ENCODE peak calls at places on chromosomes 4 and X, in six cellular contexts. A, J, E, O, T and F are unnamed samples.

GRCh38 chr4:133600008-133600407 is 450.9 kb downstream of the PCDH10 start:
- DNase-seq in A (no peak), J (no peak), E (no peak), O (no peak), T (no peak), F (no peak)

GRCh38 chrX:66915893-66916292 is 277.0 kb upstream of the EDA2R start:
- DNase-seq in A (no peak), J (no peak), E (peak; percentile 12), O (no peak), T (no peak), F (no peak)

GRCh38 chr4:85807247-85807915 is 332.4 kb downstream of the ARHGAP24 start:
- DNase-seq in A (no peak), J (no peak), E (no peak), O (no peak), T (peak; percentile 41), F (no peak)

GRCh38 chr4:99564921-99565320 is 1.1 kb upstream of the TRMT10A start:
- DNase-seq in A (no peak), J (no peak), E (no peak), O (no peak), T (no peak), F (no peak)

GRCh38 chrX:19867938-19868337 is 19.5 kb downstream of the SH3KBP1 start:
- DNase-seq in A (no peak), J (no peak), E (no peak), O (no peak), T (no peak), F (no peak)

GRCh38 chr4:66750273-66750672 is 795.0 kb downstream of the CENPC start:
- DNase-seq in A (no peak), J (no peak), E (peak; percentile 8), O (no peak), T (no peak), F (no peak)

GRCh38 chr4:139219450-139220055 is 42.5 kb upstream of the ELF2 start:
- DNase-seq in A (no peak), J (no peak), E (no peak), O (no peak), T (no peak), F (no peak)

GRCh38 chr4:118969359-118969758 is 80.7 kb downstream of the SYNPO2 start:
- DNase-seq in A (peak; percentile 15), J (no peak), E (peak; percentile 56), O (peak; percentile 82), T (peak; percentile 21), F (peak; percentile 37)

GRCh38 chrX:134426285-134426684 is 33.7 kb upstream of the HPRT1 start:
- DNase-seq in A (no peak), J (no peak), E (no peak), O (no peak), T (no peak), F (no peak)

GRCh38 chr4:186651624-186652023 is 72.0 kb downstream of the FAT1 start:
- DNase-seq in A (no peak), J (no peak), E (peak; percentile 33), O (no peak), T (peak; percentile 54), F (no peak)

GRCh38 chr4:141019772-141020171 is 113.5 kb downstream of the RNF150 start:
- DNase-seq in A (no peak), J (no peak), E (no peak), O (no peak), T (no peak), F (no peak)

GRCh38 chr4:174317531-174317930 is 33.8 kb downstream of the CEP44 start:
- DNase-seq in A (no peak), J (no peak), E (no peak), O (peak; percentile 23), T (no peak), F (no peak)

GRCh38 chr4:39429476-39430310 is 23.0 kb downstream of the KLB start:
- DNase-seq in A (no peak), J (no peak), E (no peak), O (no peak), T (no peak), F (no peak)

GRCh38 chrX:66110112-66110511 is 53.9 kb upstream of the HEPH start:
- DNase-seq in A (no peak), J (no peak), E (peak; percentile 53), O (peak; percentile 8), T (no peak), F (peak; percentile 8)

GRCh38 chr4:52408471-52408870 is 250.6 kb downstream of the USP46 start:
- DNase-seq in A (no peak), J (no peak), E (no peak), O (no peak), T (no peak), F (no peak)

GRCh38 chrX:55450259-55450658 is 1.7 kb upstream of the MAGEH1 start:
- DNase-seq in A (no peak), J (no peak), E (peak; percentile 23), O (peak; percentile 12), T (no peak), F (peak; percentile 10)

GRCh38 chrX:34891391-34891790 is 51.2 kb upstream of the FAM47B start:
- DNase-seq in A (no peak), J (no peak), E (no peak), O (no peak), T (no peak), F (no peak)

GRCh38 chr4:107757860-107758476 is 37.9 kb upstream of the PAPSS1 start:
- DNase-seq in A (no peak), J (no peak), E (peak; percentile 63), O (peak; percentile 44), T (no peak), F (no peak)

GRCh38 chrX:73455171-73455570 is 8.3 kb downstream of the CDX4 start:
- DNase-seq in A (no peak), J (no peak), E (no peak), O (no peak), T (no peak), F (no peak)
- H3K27me3 ChIP-seq in A (no peaks in the 10 kb centered on the region), J (peaks cover under 1% of the 10 kb centered on the region), E (peaks cover 73% of the 10 kb centered on the region), O (peaks cover 3% of the 10 kb centered on the region), T (no peaks in the 10 kb centered on the region), F (peaks cover 19% of the 10 kb centered on the region)

DNA sequence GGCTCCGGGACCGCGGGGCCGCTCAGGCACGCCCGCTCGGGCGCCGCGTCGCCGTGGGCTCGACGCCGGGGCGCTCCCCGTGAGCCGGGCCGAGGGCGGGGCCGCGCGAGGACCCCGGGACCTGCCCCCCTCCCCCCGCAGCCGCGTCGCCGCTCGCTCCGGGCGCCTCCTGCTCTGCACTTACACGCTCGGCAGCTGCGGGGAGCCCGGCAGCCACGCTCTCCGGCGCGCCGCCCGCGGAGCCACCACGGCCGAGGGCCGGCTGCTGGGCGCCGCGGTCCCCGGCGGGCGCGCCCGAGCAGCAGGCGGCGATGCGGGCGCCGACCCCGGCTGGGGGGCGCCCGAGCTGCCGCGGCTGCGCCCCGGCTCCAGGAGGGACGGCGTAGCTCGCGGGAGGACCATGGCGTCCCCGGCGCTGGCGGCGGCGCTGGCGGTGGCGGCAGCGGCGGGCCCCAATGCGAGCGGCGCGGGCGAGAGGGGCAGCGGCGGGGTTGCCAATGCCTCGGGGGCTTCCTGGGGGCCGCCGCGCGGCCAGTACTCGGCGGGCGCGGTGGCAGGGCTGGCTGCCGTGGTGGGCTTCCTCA is at the start of gene ADRA2C:
- DNase-seq in A (no peak), J (no peak), E (peak; percentile 51), O (no peak), T (peak; percentile 25), F (peak; percentile 89)
- H3K27me3 ChIP-seq in A (peaks cover 21% of the 10 kb centered on the region), J (peaks cover 56% of the 10 kb centered on the region), E (peaks cover 34% of the 10 kb centered on the region), O (peaks cover 60% of the 10 kb centered on the region), T (peaks cover 54% of the 10 kb centered on the region), F (peaks cover 20% of the 10 kb centered on the region)

GRCh38 chrX:69257504-69258127 is 92.4 kb upstream of the PJA1 start:
- DNase-seq in A (no peak), J (no peak), E (no peak), O (no peak), T (no peak), F (no peak)

GRCh38 chrX:69262036-69262905 is 97.0 kb upstream of the PJA1 start:
- DNase-seq in A (no peak), J (no peak), E (no peak), O (peak; percentile 10), T (no peak), F (no peak)

GRCh38 chrX:69263421-69263820 is 98.2 kb upstream of the PJA1 start:
- DNase-seq in A (no peak), J (no peak), E (peak; percentile 1), O (no peak), T (no peak), F (no peak)

GRCh38 chrX:69253821-69254220 is 88.6 kb upstream of the PJA1 start:
- DNase-seq in A (no peak), J (no peak), E (no peak), O (no peak), T (no peak), F (no peak)

DNA sequence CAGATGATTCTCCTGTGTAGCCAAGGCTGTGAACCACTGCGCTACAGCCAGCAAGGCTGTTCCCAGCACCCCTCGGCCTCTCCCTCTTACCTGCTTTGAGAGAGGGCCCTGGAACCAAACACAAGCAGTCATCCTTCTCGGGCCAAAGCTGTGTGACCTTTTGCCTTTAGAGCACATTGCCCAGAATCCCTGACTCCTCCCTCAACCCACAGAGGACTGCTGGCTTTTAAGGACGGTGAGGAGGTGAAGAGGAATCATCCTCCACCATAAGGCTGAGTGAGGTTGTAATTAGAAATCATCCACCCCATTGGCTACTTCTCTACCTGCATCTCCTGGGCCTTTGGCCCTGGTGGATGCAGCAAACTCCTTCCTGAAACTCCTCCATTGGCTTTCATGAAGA is 93.6 kb upstream of the PJA1 start:
- DNase-seq in A (no peak), J (no peak), E (no peak), O (no peak), T (no peak), F (no peak)
- H3K27me3 ChIP-seq in A (peaks cover 79% of the 10 kb centered on the region), J (no peaks in the 10 kb centered on the region), E (peaks cover 56% of the 10 kb centered on the region), O (peaks cover 62% of the 10 kb centered on the region), T (no peaks in the 10 kb centered on the region), F (peaks cover 32% of the 10 kb centered on the region)

DNA sequence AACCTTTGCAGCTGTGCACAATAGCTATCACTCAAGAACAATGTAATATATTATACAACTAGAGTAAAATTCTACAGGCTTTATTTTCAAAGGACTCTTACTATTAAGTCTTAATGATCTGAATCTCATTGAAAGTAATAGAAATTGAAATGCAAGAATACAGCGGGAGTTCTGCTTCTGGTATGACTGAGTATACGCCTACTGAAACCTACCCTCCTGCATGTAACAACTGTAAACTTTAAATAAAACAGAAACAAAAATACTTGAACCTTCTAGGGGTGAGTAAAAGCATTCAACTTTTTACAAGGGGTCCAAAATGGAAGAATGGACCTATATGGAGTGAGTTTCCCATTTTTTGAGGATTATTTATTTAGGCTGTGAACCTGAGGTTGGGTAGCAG is 13.5 kb downstream of the DCHS2 start:
- DNase-seq in A (no peak), J (no peak), E (no peak), O (no peak), T (no peak), F (no peak)
- H3K27me3 ChIP-seq in A (no peaks in the 10 kb centered on the region), J (no peaks in the 10 kb centered on the region), E (no peaks in the 10 kb centered on the region), O (no peaks in the 10 kb centered on the region), T (peaks cover 7% of the 10 kb centered on the region), F (no peaks in the 10 kb centered on the region)